ENCODE peak calls at places on chromosome 2, in nine cellular contexts. H, U, K, G, O, W, B, S and X are unnamed samples.

GRCh38 chr2:208034503-208035140 is 9.3 kb upstream of the PLEKHM3 start:
- DNase-seq in H (no peak), U (no peak), K (no peak), G (no peak), O (no peak), W (peak; percentile 11), B (no peak), S (no peak), X (no peak)

GRCh38 chr2:65749549-65749948 is 317.1 kb upstream of the SPRED2 start:
- DNase-seq in H (no peak), U (no peak), K (no peak), G (no peak), O (no peak), W (peak; percentile 57), B (no peak), S (no peak), X (no peak)

GRCh38 chr2:233058717-233059546 is 1.2 kb upstream of the INPP5D start:
- DNase-seq in H (no peak), U (no peak), K (no peak), G (no peak), O (peak; percentile 54), W (no peak), B (no peak), S (no peak), X (no peak)

GRCh38 chr2:25897500-25897899 is 19.2 kb upstream of the ASXL2 start:
- DNase-seq in H (no peak), U (no peak), K (no peak), G (no peak), O (no peak), W (no peak), B (no peak), S (no peak), X (no peak)

GRCh38 chr2:199409705-199410104 is 48.0 kb downstream of the SATB2 start:
- DNase-seq in H (no peak), U (no peak), K (no peak), G (no peak), O (no peak), W (peak; percentile 29), B (no peak), S (no peak), X (no peak)

GRCh38 chr2:144331652-144332355 is 188.1 kb downstream of the ZEB2 start:
- DNase-seq in H (peak; percentile 71), U (peak; percentile 62), K (no peak), G (peak; percentile 82), O (no peak), W (no peak), B (no peak), S (no peak), X (no peak)

GRCh38 chr2:11802782-11803191 is 56.4 kb downstream of the LPIN1 start:
- DNase-seq in H (no peak), U (no peak), K (no peak), G (no peak), O (no peak), W (no peak), B (no peak), S (no peak), X (no peak)

GRCh38 chr2:178863856-178864620 is 56.8 kb upstream of the TTN start:
- DNase-seq in H (no peak), U (peak; percentile 8), K (no peak), G (no peak), O (no peak), W (peak; percentile 84), B (no peak), S (no peak), X (no peak)

GRCh38 chr2:40049782-40050181 is 270.7 kb upstream of the THUMPD2 start:
- DNase-seq in H (no peak), U (no peak), K (no peak), G (no peak), O (no peak), W (no peak), B (no peak), S (no peak), X (no peak)

GRCh38 chr2:22403748-22404147 is 981.2 kb upstream of the KLHL29 start:
- DNase-seq in H (no peak), U (no peak), K (no peak), G (no peak), O (no peak), W (no peak), B (no peak), S (no peak), X (no peak)

GRCh38 chr2:56484906-56485305 is 301.1 kb downstream of the CCDC85A start:
- DNase-seq in H (no peak), U (no peak), K (no peak), G (no peak), O (no peak), W (no peak), B (no peak), S (no peak), X (no peak)

GRCh38 chr2:109439897-109440506 is 173.8 kb downstream of the SEPTIN10 start:
- DNase-seq in H (no peak), U (no peak), K (no peak), G (no peak), O (no peak), W (no peak), B (no peak), S (no peak), X (no peak)
- H3K9me3 ChIP-seq in H (peaks cover 41% of the 10 kb centered on the region), U (peaks cover 11% of the 10 kb centered on the region), K (peaks cover 12% of the 10 kb centered on the region), G (peaks cover 15% of the 10 kb centered on the region), O (no peaks in the 10 kb centered on the region), W (peaks cover 21% of the 10 kb centered on the region), B (peaks cover 9% of the 10 kb centered on the region), S (no peaks in the 10 kb centered on the region), X (peaks cover 3% of the 10 kb centered on the region)

DNA sequence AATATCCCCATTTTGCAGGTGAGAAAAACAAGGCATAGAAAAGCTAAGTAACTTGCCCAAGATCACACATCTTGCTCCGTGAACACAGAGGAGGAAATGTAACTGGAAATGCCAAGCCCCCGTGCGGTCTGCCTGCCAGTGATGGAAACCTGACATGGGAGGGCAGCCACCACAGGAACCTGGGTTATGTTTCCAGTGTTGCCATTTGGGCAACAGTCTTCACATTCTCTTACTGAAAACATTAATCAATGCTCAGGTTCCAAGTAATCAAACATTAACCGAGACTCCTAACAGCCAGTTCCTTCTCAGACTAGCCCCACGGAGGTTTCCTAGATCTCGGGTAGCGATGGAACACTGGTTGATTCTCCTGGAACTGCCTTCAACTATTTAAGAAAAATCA is 2.5 kb downstream of the TGFA start:
- DNase-seq in H (no peak), U (no peak), K (no peak), G (no peak), O (no peak), W (no peak), B (no peak), S (no peak), X (no peak)
- H3K9me3 ChIP-seq in H (no peaks in the 10 kb centered on the region), U (no peaks in the 10 kb centered on the region), K (no peaks in the 10 kb centered on the region), G (no peaks in the 10 kb centered on the region), O (no peaks in the 10 kb centered on the region), W (no peaks in the 10 kb centered on the region), B (no peaks in the 10 kb centered on the region), S (no peaks in the 10 kb centered on the region), X (no peaks in the 10 kb centered on the region)

DNA sequence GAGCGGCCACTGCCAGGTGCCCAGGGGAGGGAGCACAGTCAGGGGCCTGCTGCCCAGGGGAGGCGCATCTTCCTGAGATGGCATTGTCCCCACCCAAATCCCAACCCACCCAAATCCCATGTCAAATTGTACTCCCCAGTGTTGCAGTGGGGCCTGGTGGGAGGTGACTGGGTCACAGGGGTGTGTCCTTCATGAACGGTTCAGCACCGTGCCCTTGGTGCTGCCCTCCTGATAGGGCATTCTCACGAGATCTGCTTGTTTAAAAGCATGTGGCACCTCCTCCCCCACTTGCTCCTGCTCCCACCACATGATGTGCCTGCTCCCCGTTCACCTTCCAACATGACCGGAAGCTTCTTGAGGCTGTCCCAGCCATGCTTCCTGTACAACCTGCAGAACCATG is 27.6 kb downstream of the ANKMY1 start:
- DNase-seq in H (no peak), U (no peak), K (no peak), G (no peak), O (no peak), W (no peak), B (no peak), S (peak; percentile 31), X (no peak)
- H3K9me3 ChIP-seq in H (peaks cover 44% of the 10 kb centered on the region), U (peaks cover 13% of the 10 kb centered on the region), K (peaks cover 8% of the 10 kb centered on the region), G (peaks cover 63% of the 10 kb centered on the region), O (no peaks in the 10 kb centered on the region), W (peaks cover 14% of the 10 kb centered on the region), B (peaks cover 15% of the 10 kb centered on the region), S (peaks cover 14% of the 10 kb centered on the region), X (peaks cover 5% of the 10 kb centered on the region)

GRCh38 chr2:2157400-2157799 is 173.7 kb downstream of the MYT1L start:
- DNase-seq in H (no peak), U (no peak), K (no peak), G (no peak), O (no peak), W (no peak), B (no peak), S (no peak), X (no peak)
- H3K9me3 ChIP-seq in H (peaks cover 26% of the 10 kb centered on the region), U (peaks cover 10% of the 10 kb centered on the region), K (peaks cover 4% of the 10 kb centered on the region), G (no peaks in the 10 kb centered on the region), O (no peaks in the 10 kb centered on the region), W (no peaks in the 10 kb centered on the region), B (peaks cover 7% of the 10 kb centered on the region), S (no peaks in the 10 kb centered on the region), X (no peaks in the 10 kb centered on the region)

DNA sequence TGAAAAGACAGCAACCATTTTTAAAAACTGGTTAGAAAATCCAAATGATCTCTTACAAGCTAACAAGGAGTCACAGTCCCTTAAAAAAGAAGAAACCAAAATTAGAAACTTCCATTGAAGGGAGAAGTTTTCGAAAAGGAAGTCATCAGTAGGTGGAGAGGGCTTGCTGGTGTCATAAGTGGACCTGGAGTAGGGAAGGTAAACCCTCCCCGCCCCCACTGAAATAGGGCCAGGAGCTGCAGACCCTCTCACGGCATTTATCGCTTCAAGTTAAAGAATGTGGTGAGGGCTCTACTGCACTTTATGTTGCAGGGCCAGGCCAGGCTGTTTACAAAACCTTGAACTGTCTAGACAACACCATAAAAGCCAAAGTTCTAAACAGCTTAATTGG is 2.9 kb downstream of the HOXD11 start:
- DNase-seq in H (no peak), U (no peak), K (no peak), G (no peak), O (no peak), W (no peak), B (no peak), S (no peak), X (no peak)
- H3K9me3 ChIP-seq in H (no peaks in the 10 kb centered on the region), U (no peaks in the 10 kb centered on the region), K (no peaks in the 10 kb centered on the region), G (no peaks in the 10 kb centered on the region), O (no peaks in the 10 kb centered on the region), W (no peaks in the 10 kb centered on the region), B (no peaks in the 10 kb centered on the region), S (no peaks in the 10 kb centered on the region), X (no peaks in the 10 kb centered on the region)